ENCODE peak calls at places on chromosomes 1 and 21, in five cellular contexts. Z is activated gamma-delta T cell, Y is RCC 7860, W is ovary, I is LHCN-M2. B is an unnamed sample.
A peak's percentile ranks its signal among the peaks of the same experiment; 100 is the strongest.

GRCh38 chr1:3548156-3548893 is 63.0 kb downstream of the MEGF6 start:
- DNase-seq in Z (no peak), Y (no peak), I (peak; percentile 23), W (no peak), B (peak; percentile 62)

GRCh38 chr1:12138196-12139183 is 28.3 kb upstream of the TNFRSF1B start:
- DNase-seq in I (no peak), W (no peak), Z (no peak), Y (no peak), B (no peak)

GRCh38 chr1:243250102-243250501 is 5.0 kb downstream of the CEP170 start:
- DNase-seq in Z (no peak), I (peak; percentile 49), W (no peak), Y (no peak), B (no peak)

GRCh38 chr1:162500805-162501204 is 3.2 kb downstream of the UHMK1 start:
- DNase-seq in I (peak; percentile 51), Z (no peak), W (no peak), Y (no peak), B (no peak)

GRCh38 chr1:38018864-38019343 is 6.4 kb downstream of the UTP11 start:
- DNase-seq in Y (peak; percentile 24), W (no peak), Z (no peak), I (peak; percentile 58), B (no peak)

GRCh38 chr1:36487906-36488305 is 5.2 kb upstream of the CSF3R start:
- DNase-seq in Z (no peak), W (no peak), Y (no peak), I (no peak), B (no peak)

GRCh38 chr1:50968884-50969610 is 998 bp upstream of the CDKN2C start:
- DNase-seq in Z (peak; percentile 39), Y (peak; percentile 48), I (no peak), W (peak; percentile 66), B (peak; percentile 69)

GRCh38 chr1:53145942-53146708 is 3.7 kb upstream of the SLC1A7 start:
- DNase-seq in I (peak; percentile 99), Y (peak; percentile 99), W (peak; percentile 77), Z (no peak), B (peak; percentile 53)

GRCh38 chr1:186297439-186297838 is 77.6 kb downstream of the TPR start:
- DNase-seq in Y (no peak), Z (no peak), I (no peak), W (no peak), B (no peak)

GRCh38 chr21:42277593-42277992 is 37.6 kb downstream of the TFF3 start:
- DNase-seq in W (no peak), Z (no peak), Y (no peak), I (no peak), B (no peak)

GRCh38 chr1:221687731-221688487 is 54.0 kb downstream of the DUSP10 start:
- DNase-seq in Y (no peak), Z (no peak), W (no peak), I (no peak), B (no peak)

GRCh38 chr1:14118691-14119485 is 418.9 kb downstream of the PRDM2 start:
- DNase-seq in W (no peak), Y (no peak), I (no peak), Z (no peak), B (no peak)

GRCh38 chr21:42732033-42732410 is 78.6 kb downstream of the PDE9A start:
- DNase-seq in I (no peak), Y (no peak), Z (no peak), W (no peak), B (no peak)